ENCODE peak calls at places on chromosome 12, in eight cellular contexts. One of them, this sample, is unnamed.

GRCh38 chr12:70756118-70756517 is 118.9 kb upstream of the PTPRB start:
- DNase-seq in GM12865: no peak
- DNase-seq in B cell: no peak
- DNase-seq in WTC11: no peak
- DNase-seq in A549: no peak
- DNase-seq in AG04449: peak
- DNase-seq in choroid plexus epithelial cell: peak
- DNase-seq in GM06990: no peak
- DNase-seq in this sample: no peak

GRCh38 chr12:1913377-1914115 is 4.9 kb downstream of the CACNA2D4 start:
- DNase-seq in GM12865: no peak
- DNase-seq in B cell: no peak
- DNase-seq in WTC11: no peak
- DNase-seq in A549: no peak
- DNase-seq in AG04449: no peak
- DNase-seq in choroid plexus epithelial cell: no peak
- DNase-seq in GM06990: no peak
- DNase-seq in this sample: peak

GRCh38 chr12:54404061-54405004 is 14.7 kb downstream of the ITGA5 start:
- DNase-seq in GM12865: peak
- DNase-seq in B cell: no peak
- DNase-seq in WTC11: peak
- DNase-seq in A549: no peak
- DNase-seq in AG04449: no peak
- DNase-seq in choroid plexus epithelial cell: peak
- DNase-seq in GM06990: no peak
- DNase-seq in this sample: peak

GRCh38 chr12:8648598-8649205 is 13.9 kb downstream of the MFAP5 start:
- DNase-seq in GM12865: peak
- DNase-seq in B cell: no peak
- DNase-seq in WTC11: no peak
- DNase-seq in A549: no peak
- DNase-seq in AG04449: no peak
- DNase-seq in choroid plexus epithelial cell: no peak
- DNase-seq in GM06990: peak
- DNase-seq in this sample: no peak

GRCh38 chr12:92539966-92540791 is 162.6 kb upstream of the PLEKHG7 start:
- DNase-seq in GM12865: peak
- DNase-seq in B cell: no peak
- DNase-seq in WTC11: peak
- DNase-seq in A549: no peak
- DNase-seq in AG04449: no peak
- DNase-seq in choroid plexus epithelial cell: no peak
- DNase-seq in GM06990: no peak
- DNase-seq in this sample: peak

GRCh38 chr12:121740847-121741246 is 28.3 kb downstream of the TMEM120B start:
- DNase-seq in GM12865: no peak
- DNase-seq in B cell: no peak
- DNase-seq in WTC11: no peak
- DNase-seq in A549: no peak
- DNase-seq in AG04449: no peak
- DNase-seq in choroid plexus epithelial cell: no peak
- DNase-seq in GM06990: no peak
- DNase-seq in this sample: no peak

GRCh38 chr12:103645202-103645601 is 58.1 kb downstream of the STAB2 start:
- DNase-seq in GM12865: no peak
- DNase-seq in B cell: no peak
- DNase-seq in WTC11: no peak
- DNase-seq in A549: no peak
- DNase-seq in AG04449: peak
- DNase-seq in choroid plexus epithelial cell: peak
- DNase-seq in GM06990: no peak
- DNase-seq in this sample: no peak

GRCh38 chr12:57227315-57228115 is 2.0 kb upstream of the SHMT2 start:
- DNase-seq in GM12865: no peak
- DNase-seq in B cell: no peak
- DNase-seq in WTC11: no peak
- DNase-seq in A549: no peak
- DNase-seq in AG04449: no peak
- DNase-seq in choroid plexus epithelial cell: no peak
- DNase-seq in GM06990: no peak
- DNase-seq in this sample: no peak

GRCh38 chr12:29562167-29562776 is 64.8 kb upstream of the OVCH1 start:
- DNase-seq in GM12865: no peak
- DNase-seq in B cell: no peak
- DNase-seq in WTC11: no peak
- DNase-seq in A549: no peak
- DNase-seq in AG04449: no peak
- DNase-seq in choroid plexus epithelial cell: peak
- DNase-seq in GM06990: no peak
- DNase-seq in this sample: no peak

GRCh38 chr12:39401459-39401858 is 41.5 kb downstream of the KIF21A start:
- DNase-seq in GM12865: no peak
- DNase-seq in B cell: no peak
- DNase-seq in WTC11: no peak
- DNase-seq in A549: no peak
- DNase-seq in AG04449: no peak
- DNase-seq in choroid plexus epithelial cell: no peak
- DNase-seq in GM06990: no peak
- DNase-seq in this sample: no peak

GRCh38 chr12:52495385-52495784 is 2.3 kb upstream of the KRT6A start:
- DNase-seq in GM12865: no peak
- DNase-seq in B cell: no peak
- DNase-seq in WTC11: peak
- DNase-seq in A549: peak
- DNase-seq in AG04449: no peak
- DNase-seq in choroid plexus epithelial cell: peak
- DNase-seq in GM06990: no peak
- DNase-seq in this sample: peak

GRCh38 chr12:121942145-121942718 is 23.8 kb downstream of the CFAP251 start:
- DNase-seq in GM12865: no peak
- DNase-seq in B cell: no peak
- DNase-seq in WTC11: no peak
- DNase-seq in A549: no peak
- DNase-seq in AG04449: no peak
- DNase-seq in choroid plexus epithelial cell: peak
- DNase-seq in GM06990: no peak
- DNase-seq in this sample: no peak

GRCh38 chr12:28611115-28611435 is 420.8 kb downstream of the CCDC91 start:
- DNase-seq in GM12865: no peak
- DNase-seq in B cell: no peak
- DNase-seq in WTC11: no peak
- DNase-seq in A549: no peak
- DNase-seq in AG04449: peak
- DNase-seq in choroid plexus epithelial cell: peak
- DNase-seq in GM06990: no peak
- DNase-seq in this sample: no peak

GRCh38 chr12:125175576-125175975 is 110.3 kb downstream of the AACS start:
- DNase-seq in GM12865: no peak
- DNase-seq in B cell: no peak
- DNase-seq in WTC11: no peak
- DNase-seq in A549: no peak
- DNase-seq in AG04449: no peak
- DNase-seq in choroid plexus epithelial cell: no peak
- DNase-seq in GM06990: no peak
- DNase-seq in this sample: no peak

GRCh38 chr12:473863-474577 is 14.3 kb downstream of the B4GALNT3 start:
- DNase-seq in GM12865: no peak
- DNase-seq in B cell: no peak
- DNase-seq in WTC11: no peak
- DNase-seq in A549: no peak
- DNase-seq in AG04449: no peak
- DNase-seq in choroid plexus epithelial cell: no peak
- DNase-seq in GM06990: no peak
- DNase-seq in this sample: no peak

GRCh38 chr12:110183386-110183785 is 59.2 kb downstream of the IFT81 start:
- DNase-seq in GM12865: no peak
- DNase-seq in B cell: no peak
- DNase-seq in WTC11: no peak
- DNase-seq in A549: no peak
- DNase-seq in AG04449: no peak
- DNase-seq in choroid plexus epithelial cell: no peak
- DNase-seq in GM06990: no peak
- DNase-seq in this sample: no peak
- TF ChIP-seq CTCF in GM12865: no peak
- TF ChIP-seq CTCF in B cell: no peak
- TF ChIP-seq CTCF in WTC11: no peak
- TF ChIP-seq CTCF in A549: no peak
- TF ChIP-seq CTCF in AG04449: no peak
- TF ChIP-seq CTCF in choroid plexus epithelial cell: no peak
- TF ChIP-seq CTCF in GM06990: no peak
- TF ChIP-seq CTCF in this sample: no peak

DNA sequence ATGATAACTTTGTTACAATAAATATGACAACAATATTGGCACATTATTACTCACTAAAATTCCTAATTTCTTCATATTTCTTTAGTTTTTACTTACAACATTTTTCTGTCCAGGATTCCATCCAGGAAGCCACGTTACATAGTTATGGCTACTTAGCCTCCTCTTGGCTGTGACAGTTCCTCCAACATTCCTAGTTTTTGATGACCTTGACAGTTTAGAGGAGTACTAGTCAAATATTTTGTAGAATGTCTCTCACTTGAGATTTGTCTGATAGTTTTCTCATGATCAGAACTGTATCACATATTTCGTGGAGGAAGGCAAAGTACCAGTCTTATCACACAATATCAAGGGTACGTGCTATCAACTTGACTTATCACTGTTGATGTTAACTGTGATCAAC is 29.8 kb upstream of the LIN7A start:
- DNase-seq in GM12865: no peak
- DNase-seq in B cell: no peak
- DNase-seq in WTC11: no peak
- DNase-seq in A549: no peak
- DNase-seq in AG04449: no peak
- DNase-seq in choroid plexus epithelial cell: no peak
- DNase-seq in GM06990: no peak
- DNase-seq in this sample: no peak
- TF ChIP-seq CTCF in GM12865: no peak
- TF ChIP-seq CTCF in B cell: no peak
- TF ChIP-seq CTCF in WTC11: no peak
- TF ChIP-seq CTCF in A549: no peak
- TF ChIP-seq CTCF in AG04449: no peak
- TF ChIP-seq CTCF in choroid plexus epithelial cell: no peak
- TF ChIP-seq CTCF in GM06990: no peak
- TF ChIP-seq CTCF in this sample: no peak

DNA sequence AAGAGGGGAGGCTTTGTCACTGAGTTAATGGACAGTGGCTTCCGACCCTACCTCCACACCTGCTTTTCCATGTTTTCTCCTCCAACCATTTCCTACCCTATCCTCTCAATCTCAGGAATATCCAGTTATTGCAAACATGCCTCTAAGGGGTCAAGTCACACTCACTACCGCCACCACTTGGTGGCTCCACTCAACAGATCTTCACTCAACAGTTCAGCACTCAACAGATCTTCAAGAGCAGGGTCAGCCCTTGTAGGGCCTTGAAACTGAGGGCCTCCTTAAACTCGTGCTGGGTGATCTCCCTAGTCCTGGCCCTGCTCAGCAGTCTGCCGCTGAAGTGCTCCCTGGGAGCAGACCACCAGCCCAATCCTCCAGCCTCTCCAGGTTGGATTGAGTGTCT is 14.2 kb downstream of the ZNF641 start:
- DNase-seq in GM12865: peak
- DNase-seq in B cell: no peak
- DNase-seq in WTC11: peak
- DNase-seq in A549: no peak
- DNase-seq in AG04449: no peak
- DNase-seq in choroid plexus epithelial cell: peak
- DNase-seq in GM06990: no peak
- DNase-seq in this sample: no peak
- TF ChIP-seq CTCF in GM12865: peak
- TF ChIP-seq CTCF in B cell: no peak
- TF ChIP-seq CTCF in WTC11: no peak
- TF ChIP-seq CTCF in A549: peak
- TF ChIP-seq CTCF in AG04449: no peak
- TF ChIP-seq CTCF in choroid plexus epithelial cell: peak
- TF ChIP-seq CTCF in GM06990: peak
- TF ChIP-seq CTCF in this sample: no peak

DNA sequence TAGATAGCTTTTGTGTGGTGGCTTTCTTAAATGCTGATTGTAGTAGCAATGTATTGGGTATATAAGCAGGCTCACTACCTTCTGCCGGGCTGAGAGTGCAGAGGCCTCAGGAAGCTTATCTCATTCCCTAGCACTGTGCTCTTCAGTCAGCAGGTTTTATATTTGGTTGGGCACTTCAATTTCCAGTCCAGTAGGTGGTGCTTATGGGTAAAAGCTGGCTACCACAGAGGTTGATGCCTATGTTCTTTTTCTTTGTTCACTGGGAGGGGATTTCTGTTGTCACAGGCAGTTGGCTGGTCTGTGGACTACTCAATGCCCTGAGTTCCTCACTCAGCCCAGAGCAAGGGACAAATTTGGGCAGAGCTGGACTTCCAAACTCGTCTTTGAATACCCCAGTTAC is 43.0 kb upstream of the GLIPR1 start:
- DNase-seq in GM12865: peak
- DNase-seq in B cell: peak
- DNase-seq in WTC11: no peak
- DNase-seq in A549: no peak
- DNase-seq in AG04449: no peak
- DNase-seq in choroid plexus epithelial cell: peak
- DNase-seq in GM06990: no peak
- DNase-seq in this sample: no peak
- TF ChIP-seq CTCF in GM12865: peak
- TF ChIP-seq CTCF in B cell: peak
- TF ChIP-seq CTCF in WTC11: no peak
- TF ChIP-seq CTCF in A549: no peak
- TF ChIP-seq CTCF in AG04449: no peak
- TF ChIP-seq CTCF in choroid plexus epithelial cell: peak
- TF ChIP-seq CTCF in GM06990: peak
- TF ChIP-seq CTCF in this sample: no peak

GRCh38 chr12:89991807-89992206 is 283.2 kb upstream of the ATP2B1 start:
- DNase-seq in GM12865: no peak
- DNase-seq in B cell: no peak
- DNase-seq in WTC11: no peak
- DNase-seq in A549: no peak
- DNase-seq in AG04449: no peak
- DNase-seq in choroid plexus epithelial cell: no peak
- DNase-seq in GM06990: peak
- DNase-seq in this sample: no peak
- TF ChIP-seq CTCF in GM12865: no peak
- TF ChIP-seq CTCF in B cell: no peak
- TF ChIP-seq CTCF in WTC11: no peak
- TF ChIP-seq CTCF in A549: no peak
- TF ChIP-seq CTCF in AG04449: no peak
- TF ChIP-seq CTCF in choroid plexus epithelial cell: no peak
- TF ChIP-seq CTCF in GM06990: no peak
- TF ChIP-seq CTCF in this sample: no peak

DNA sequence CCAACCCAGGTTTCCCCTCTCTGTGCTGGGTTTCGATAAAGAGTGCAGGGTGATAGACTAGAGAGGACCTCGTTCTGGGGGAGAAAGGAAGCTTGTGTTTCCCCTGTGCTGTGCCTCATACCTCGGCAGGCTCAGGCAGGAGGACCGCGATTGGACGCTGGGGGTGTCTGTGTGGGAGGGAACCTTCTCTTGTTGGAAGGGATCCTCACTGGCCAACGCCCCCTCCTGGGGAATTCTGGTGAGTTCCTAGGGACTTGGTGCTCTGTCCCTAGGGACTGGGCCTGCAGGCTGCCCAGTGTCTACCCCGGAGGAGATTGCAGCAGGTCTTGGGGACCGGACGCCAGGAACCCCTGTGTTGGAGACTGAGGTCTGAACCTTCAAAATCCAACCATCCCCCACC is 157.4 kb upstream of the PRMT8 start:
- DNase-seq in GM12865: no peak
- DNase-seq in B cell: no peak
- DNase-seq in WTC11: peak
- DNase-seq in A549: peak
- DNase-seq in AG04449: no peak
- DNase-seq in choroid plexus epithelial cell: no peak
- DNase-seq in GM06990: no peak
- DNase-seq in this sample: peak
- TF ChIP-seq CTCF in GM12865: no peak
- TF ChIP-seq CTCF in B cell: no peak
- TF ChIP-seq CTCF in WTC11: peak
- TF ChIP-seq CTCF in A549: no peak
- TF ChIP-seq CTCF in AG04449: no peak
- TF ChIP-seq CTCF in choroid plexus epithelial cell: no peak
- TF ChIP-seq CTCF in GM06990: no peak
- TF ChIP-seq CTCF in this sample: no peak